ENCODE peak calls at places on chromosomes 5 and 9, in nine cellular contexts. L is A549, R is HCT116, Z is HepG2, T is Panc1, F is SK-N-SH, P is GM23338, Q is K562, V is GM12878. A is an unnamed sample.

GRCh38 chr5:96007051-96007450 is 45.4 kb upstream of the ELL2 start:
- DNase-seq in L (no peak), R (no peak), Z (no peak), T (no peak), F (no peak), P (no peak), Q (no peak), V (no peak), A (no peak)

GRCh38 chr5:132677191-132677590 is 3.4 kb downstream of the IL4 start:
- DNase-seq in L (peak), R (peak), Z (peak), T (peak), F (no peak), P (peak), Q (peak), V (no peak), A (no peak)

GRCh38 chr5:76175051-76175666 is 92.0 kb downstream of the SV2C start:
- DNase-seq in L (peak), R (peak), Z (peak), T (peak), F (peak), P (peak), Q (peak), V (peak), A (peak)

GRCh38 chr9:129382281-129383004 is 204.4 kb upstream of the IER5L start:
- DNase-seq in L (no peak), R (no peak), Z (no peak), T (no peak), F (peak), P (no peak), Q (no peak), V (no peak), A (no peak)

GRCh38 chr5:7926296-7926695 is 57.3 kb downstream of the MTRR start:
- DNase-seq in L (no peak), R (no peak), Z (no peak), T (no peak), F (no peak), P (no peak), Q (no peak), V (no peak), A (no peak)

GRCh38 chr5:172648008-172648359 is 6.9 kb downstream of the NEURL1B start:
- DNase-seq in L (no peak), R (no peak), Z (no peak), T (no peak), F (no peak), P (no peak), Q (no peak), V (no peak), A (no peak)

GRCh38 chr9:33159760-33160127 is 7.4 kb downstream of the B4GALT1 start:
- DNase-seq in L (peak), R (no peak), Z (no peak), T (no peak), F (peak), P (no peak), Q (no peak), V (no peak), A (no peak)

GRCh38 chr9:81893929-81894328 is 34.3 kb upstream of the SPATA31D4 start:
- DNase-seq in L (no peak), R (no peak), Z (no peak), T (no peak), F (no peak), P (no peak), Q (no peak), V (no peak), A (no peak)

GRCh38 chr9:98329904-98330303 is 74.5 kb upstream of the TBC1D2 start:
- DNase-seq in L (no peak), R (no peak), Z (no peak), T (no peak), F (no peak), P (no peak), Q (no peak), V (no peak), A (no peak)

GRCh38 chr5:147216552-147217154 is 18.2 kb upstream of the STK32A start:
- DNase-seq in L (no peak), R (no peak), Z (peak), T (no peak), F (no peak), P (peak), Q (no peak), V (no peak), A (no peak)

DNA sequence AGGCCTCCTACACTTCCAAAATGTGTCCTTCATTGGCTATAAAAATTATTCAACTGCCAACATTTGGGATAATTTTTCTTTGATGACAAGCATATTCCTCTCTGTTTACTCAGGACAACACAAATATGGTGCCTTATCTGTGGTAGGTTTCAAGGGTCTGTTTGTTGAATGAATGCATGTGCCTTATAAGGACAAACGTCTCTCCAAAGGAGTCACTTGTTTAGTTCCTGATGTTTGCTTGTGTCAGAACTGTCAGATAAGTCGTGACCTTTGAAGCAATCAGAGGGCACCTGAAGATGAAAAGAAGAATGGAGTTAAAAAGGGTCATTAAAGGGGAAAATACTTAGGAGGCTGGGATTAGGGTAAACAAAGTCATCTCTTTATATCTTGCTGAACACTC is 3.6 kb upstream of the OR1J2 start:
- DNase-seq in L (no peak), R (no peak), Z (no peak), T (no peak), F (no peak), P (no peak), Q (no peak), V (no peak), A (no peak)
- TF ChIP-seq REST in L (no peak), R (no peak), Z (no peak), T (no peak), F (no peak), P (no peak), Q (no peak), V (no peak), A (no peak)

GRCh38 chr5:100667021-100667671 is 132.0 kb downstream of the FAM174A start:
- DNase-seq in L (no peak), R (no peak), Z (no peak), T (no peak), F (no peak), P (no peak), Q (no peak), V (no peak), A (peak)
- TF ChIP-seq REST in L (no peak), R (no peak), Z (no peak), T (no peak), F (no peak), P (no peak), Q (no peak), V (no peak), A (no peak)

DNA sequence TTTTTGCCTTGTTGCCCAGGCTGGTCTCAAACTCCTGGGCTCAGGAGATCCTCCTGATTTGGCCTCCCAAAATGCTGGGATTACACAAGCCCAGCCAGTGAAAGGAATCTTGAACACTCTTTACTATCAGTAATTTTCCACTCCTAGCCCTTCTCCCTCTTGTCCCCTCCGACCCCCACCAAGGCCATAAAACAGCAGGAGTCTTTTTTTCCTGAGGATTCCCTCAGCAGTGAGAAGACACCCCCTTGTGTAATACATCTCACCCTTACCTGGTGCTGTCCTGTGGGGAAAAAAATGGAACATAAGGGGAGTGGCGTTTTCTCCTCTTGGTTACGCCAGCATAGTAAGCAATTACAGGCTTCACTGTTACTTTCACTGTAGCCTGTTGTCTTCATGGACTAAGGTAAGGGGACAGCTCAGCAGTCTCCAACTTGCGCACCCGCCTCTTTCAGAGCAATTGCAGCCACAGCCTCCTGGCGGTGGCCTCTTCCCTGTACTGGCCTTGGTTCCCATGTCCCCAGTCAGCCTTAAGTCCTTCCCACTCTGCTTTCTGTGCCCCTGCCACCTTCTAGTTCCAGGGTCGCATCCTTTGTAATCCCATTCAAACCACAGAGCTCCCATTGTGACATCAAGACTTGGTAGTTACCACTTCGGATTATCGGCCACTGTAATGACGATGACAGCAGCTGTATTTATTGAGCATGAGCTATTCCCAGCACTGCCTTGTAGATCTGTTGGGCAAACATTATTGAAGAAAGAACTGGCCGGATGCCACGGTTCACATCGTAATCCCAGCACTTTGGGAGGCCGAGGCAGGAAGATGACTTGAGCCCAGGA is 10.0 kb downstream of the NAIF1 start:
- DNase-seq in L (no peak), R (no peak), Z (peak), T (no peak), F (no peak), P (peak), Q (peak), V (no peak), A (no peak)
- TF ChIP-seq REST in L (no peak), R (no peak), Z (no peak), T (no peak), F (no peak), P (no peak), Q (no peak), V (no peak), A (no peak)

DNA sequence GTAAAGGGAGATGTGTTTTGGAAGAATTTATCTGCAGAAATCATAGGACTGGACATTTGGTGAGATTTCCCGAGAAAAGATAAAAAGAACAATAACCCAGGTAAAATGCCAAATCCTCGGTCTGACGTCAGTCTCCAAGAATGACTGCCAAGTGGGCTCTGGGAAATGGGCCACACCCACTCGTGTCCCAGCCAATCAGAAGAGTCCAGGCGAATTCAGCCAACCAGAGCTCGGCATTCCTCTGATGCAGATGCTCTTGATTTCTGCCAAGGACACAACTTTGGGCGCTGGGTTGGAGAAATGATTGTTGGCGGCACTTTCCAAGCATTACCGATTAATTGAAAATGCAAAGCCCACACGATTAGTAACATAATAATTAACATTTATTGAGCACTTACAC is 73.3 kb downstream of the FGF18 start:
- DNase-seq in L (peak), R (peak), Z (no peak), T (no peak), F (peak), P (peak), Q (peak), V (no peak), A (no peak)
- TF ChIP-seq REST in L (no peak), R (no peak), Z (no peak), T (no peak), F (no peak), P (no peak), Q (no peak), V (no peak), A (no peak)

GRCh38 chr5:37846786-37847310 is 7.0 kb upstream of the GDNF start:
- DNase-seq in L (no peak), R (no peak), Z (no peak), T (no peak), F (no peak), P (no peak), Q (no peak), V (no peak), A (no peak)
- TF ChIP-seq REST in L (no peak), R (no peak), Z (no peak), T (no peak), F (no peak), P (no peak), Q (no peak), V (no peak), A (no peak)